ENCODE peak calls at places on chromosomes 13 and 19, in nine cellular contexts. G is WERI-Rb-1, J is IMR-90, C is tibial nerve, A is left ventricle myocardium inferior, L is A673, N is neural progenitor cell, H is endodermal cell, W is right atrium auricular region. R is an unnamed sample. For H3K9me3, the result is how much of the 10 kb centered on the place peaks cover.

GRCh38 chr19:50720181-50720920 is 749 bp upstream of the SHANK1 start:
- DNase-seq in G (no peak), J (no peak), C (no peak), A (no peak), L (no peak), N (no peak), H (no peak), W (no peak), R (no peak)

GRCh38 chr13:40993119-40993518 is 26.0 kb downstream of the ELF1 start:
- DNase-seq in G (no peak), J (no peak), C (no peak), A (no peak), L (no peak), N (peak), H (peak), W (no peak), R (peak)

GRCh38 chr13:98563071-98563470 is 13.8 kb downstream of the STK24 start:
- DNase-seq in G (no peak), J (no peak), C (no peak), A (no peak), L (no peak), N (no peak), H (no peak), W (no peak), R (no peak)

GRCh38 chr19:49997709-49998108 is 27.5 kb downstream of the VRK3 start:
- DNase-seq in G (peak), J (peak), C (no peak), A (no peak), L (peak), N (peak), H (peak), W (no peak), R (peak)

GRCh38 chr19:40191836-40192646 is 815 bp downstream of the MAP3K10 start:
- DNase-seq in G (peak), J (peak), C (no peak), A (no peak), L (peak), N (peak), H (peak), W (no peak), R (peak)

GRCh38 chr13:51136276-51136980 is 25.4 kb upstream of the C13orf42 start:
- DNase-seq in G (no peak), J (no peak), C (no peak), A (no peak), L (no peak), N (no peak), H (peak), W (no peak), R (no peak)

GRCh38 chr19:17519967-17520366 is 8.5 kb downstream of the PGLS start:
- DNase-seq in G (no peak), J (no peak), C (no peak), A (no peak), L (no peak), N (no peak), H (no peak), W (no peak), R (no peak)

GRCh38 chr19:45294291-45295029 is 28.2 kb downstream of the CKM start:
- DNase-seq in G (peak), J (no peak), C (no peak), A (peak), L (no peak), N (no peak), H (no peak), W (no peak), R (no peak)

GRCh38 chr19:30664358-30665058 is 292.3 kb downstream of the ZNF536 start:
- DNase-seq in G (peak), J (peak), C (peak), A (peak), L (peak), N (peak), H (peak), W (no peak), R (peak)

GRCh38 chr13:20972731-20973130 is 70.2 kb upstream of the XPO4 start:
- DNase-seq in G (no peak), J (no peak), C (no peak), A (no peak), L (no peak), N (no peak), H (no peak), W (no peak), R (no peak)

GRCh38 chr13:33838567-33839131 is 20.7 kb downstream of the RFC3 start:
- DNase-seq in G (no peak), J (peak), C (peak), A (no peak), L (no peak), N (no peak), H (no peak), W (no peak), R (no peak)

GRCh38 chr13:50572129-50572528 is 271.4 kb downstream of the DLEU7 start:
- DNase-seq in G (no peak), J (no peak), C (no peak), A (no peak), L (no peak), N (no peak), H (no peak), W (no peak), R (no peak)

GRCh38 chr19:47406711-47407416 is 12.5 kb downstream of the MEIS3 start:
- DNase-seq in G (no peak), J (no peak), C (no peak), A (no peak), L (no peak), N (peak), H (peak), W (no peak), R (peak)

GRCh38 chr19:41612483-41612882 is 14.4 kb downstream of the CEACAM4 start:
- DNase-seq in G (no peak), J (no peak), C (no peak), A (no peak), L (no peak), N (no peak), H (no peak), W (no peak), R (no peak)

GRCh38 chr13:33109801-33110200 is 93.6 kb downstream of the KL start:
- DNase-seq in G (peak), J (no peak), C (no peak), A (no peak), L (peak), N (peak), H (peak), W (no peak), R (peak)

GRCh38 chr19:30444686-30445232 is 72.6 kb downstream of the ZNF536 start:
- DNase-seq in G (no peak), J (no peak), C (no peak), A (no peak), L (no peak), N (no peak), H (no peak), W (no peak), R (no peak)

GRCh38 chr13:92716749-92717148 is 509.9 kb upstream of the GPC6 start:
- DNase-seq in G (no peak), J (peak), C (peak), A (no peak), L (peak), N (no peak), H (no peak), W (no peak), R (peak)

GRCh38 chr13:33612641-33613638 is 205.0 kb upstream of the RFC3 start:
- DNase-seq in G (no peak), J (no peak), C (no peak), A (no peak), L (no peak), N (no peak), H (no peak), W (no peak), R (no peak)

GRCh38 chr19:44740351-44740824 is 8.1 kb upstream of the BCL3 start:
- DNase-seq in G (no peak), J (no peak), C (no peak), A (no peak), L (no peak), N (no peak), H (peak), W (no peak), R (no peak)

GRCh38 chr19:7482584-7483439 is 6.0 kb downstream of the PEX11G start:
- DNase-seq in G (no peak), J (no peak), C (no peak), A (peak), L (peak), N (peak), H (peak), W (no peak), R (peak)

GRCh38 chr13:72839831-72840426 is 58.0 kb downstream of the PIBF1 start:
- DNase-seq in G (peak), J (peak), C (no peak), A (peak), L (peak), N (peak), H (peak), W (no peak), R (peak)

GRCh38 chr19:5975388-5975728 is 2.6 kb downstream of the RANBP3 start:
- DNase-seq in G (no peak), J (no peak), C (no peak), A (no peak), L (no peak), N (no peak), H (no peak), W (no peak), R (no peak)

GRCh38 chr13:51065372-51066090 is 45.5 kb downstream of the C13orf42 start:
- DNase-seq in G (no peak), J (no peak), C (no peak), A (no peak), L (no peak), N (no peak), H (peak), W (no peak), R (no peak)

GRCh38 chr19:5663904-5664303 is 16.4 kb downstream of the MICOS13 start:
- DNase-seq in G (no peak), J (no peak), C (no peak), A (no peak), L (no peak), N (no peak), H (no peak), W (no peak), R (no peak)

GRCh38 chr13:50129923-50130685 is 114.9 kb downstream of the KCNRG start:
- DNase-seq in G (no peak), J (no peak), C (peak), A (peak), L (peak), N (peak), H (peak), W (no peak), R (no peak)

GRCh38 chr13:51961493-51962403 is 49.5 kb downstream of the ATP7B start:
- DNase-seq in G (no peak), J (no peak), C (no peak), A (no peak), L (no peak), N (no peak), H (no peak), W (no peak), R (no peak)

GRCh38 chr13:113552786-113553540 is 31.6 kb upstream of the TFDP1 start:
- DNase-seq in G (peak), J (no peak), C (no peak), A (no peak), L (no peak), N (no peak), H (peak), W (peak), R (no peak)

DNA sequence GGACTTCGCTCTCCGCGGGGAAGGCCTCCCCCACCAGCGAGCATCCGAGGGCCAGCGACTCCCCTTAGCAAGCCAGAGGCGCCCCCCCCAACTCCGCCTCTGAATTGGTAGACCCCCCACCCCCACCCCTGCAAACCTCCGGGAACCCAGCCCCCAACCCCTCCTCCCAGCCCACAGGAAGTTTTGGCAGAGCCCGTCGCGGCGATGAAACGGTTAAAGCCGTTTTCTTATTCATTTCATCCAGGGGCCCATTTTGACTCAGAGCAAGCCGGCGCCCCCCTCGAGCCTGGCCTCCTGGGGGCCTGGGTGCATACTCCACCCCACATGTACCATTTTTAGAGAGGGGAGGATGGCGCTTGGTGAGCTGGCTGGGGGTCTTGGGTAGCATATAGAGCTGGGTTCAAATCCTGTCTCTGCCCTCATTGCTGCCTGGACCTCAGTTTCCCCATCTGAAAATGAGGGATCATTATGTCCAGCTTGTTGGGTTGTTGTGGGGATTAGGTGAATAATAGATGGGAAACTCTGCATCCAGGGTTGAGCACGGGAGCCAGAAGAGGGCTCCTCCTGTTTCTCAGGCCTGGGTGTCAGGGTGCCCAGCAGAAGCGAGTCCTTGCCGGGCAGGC is 7.9 kb upstream of the JUNB start:
- DNase-seq in G (no peak), J (no peak), C (no peak), A (no peak), L (no peak), N (no peak), H (peak), W (no peak), R (peak)
- H3K4me3 ChIP-seq in G (peak), J (peak), C (peak), A (peak), L (peak), N (peak), H (peak), W (peak), R (peak)

GRCh38 chr19:1746401-1747284 is 6.7 kb upstream of the ONECUT3 start:
- DNase-seq in G (no peak), J (peak), C (no peak), A (no peak), L (peak), N (no peak), H (peak), W (no peak), R (no peak)
- H3K27ac ChIP-seq in G (no peak), J (no peak), C (no peak), A (no peak), L (no peak), N (no peak), H (no peak), W (no peak), R (no peak)

GRCh38 chr19:27652281-27652680 is 1560.7 kb downstream of the UQCRFS1 start:
- DNase-seq in G (no peak), J (no peak), C (no peak), A (no peak), L (no peak), N (no peak), H (no peak), W (peak), R (no peak)

GRCh38 chr19:27652796-27653195 is 1560.2 kb downstream of the UQCRFS1 start:
- DNase-seq in G (no peak), J (no peak), C (no peak), A (no peak), L (no peak), N (no peak), H (peak), W (no peak), R (no peak)

GRCh38 chr19:27647423-27647822 is 1565.5 kb downstream of the UQCRFS1 start:
- DNase-seq in G (no peak), J (no peak), C (no peak), A (no peak), L (no peak), N (no peak), H (no peak), W (peak), R (no peak)
- H3K9me3 ChIP-seq in G (under half), J (under half), C (under half), A (under half), L (under half), N (under half), H (half or more), W (under half), R (under half)

GRCh38 chr19:13027031-13027430 is 31.8 kb downstream of the NFIX start:
- DNase-seq in G (no peak), J (no peak), C (no peak), A (no peak), L (no peak), N (no peak), H (no peak), W (no peak), R (no peak)
- H3K4me3 ChIP-seq in G (no peak), J (peak), C (no peak), A (peak), L (peak), N (no peak), H (no peak), W (peak), R (no peak)

GRCh38 chr19:31897292-31897691 is 448.1 kb upstream of the ZNF507 start:
- DNase-seq in G (no peak), J (no peak), C (no peak), A (no peak), L (no peak), N (no peak), H (no peak), W (no peak), R (no peak)

GRCh38 chr19:31908486-31909255 is 436.7 kb upstream of the ZNF507 start:
- DNase-seq in G (no peak), J (no peak), C (no peak), A (no peak), L (no peak), N (no peak), H (no peak), W (no peak), R (peak)

GRCh38 chr19:31905980-31906948 is 439.1 kb upstream of the ZNF507 start:
- DNase-seq in G (no peak), J (no peak), C (peak), A (peak), L (peak), N (no peak), H (no peak), W (peak), R (peak)

GRCh38 chr19:31902821-31903220 is 442.6 kb upstream of the ZNF507 start:
- DNase-seq in G (no peak), J (no peak), C (no peak), A (no peak), L (no peak), N (no peak), H (no peak), W (no peak), R (no peak)
- H3K27ac ChIP-seq in G (no peak), J (no peak), C (peak), A (no peak), L (no peak), N (no peak), H (no peak), W (no peak), R (no peak)

R was measured in SJCRH30.